ENCODE peak calls at places on chromosomes 5 and 9, in ten cellular contexts. I is DND-41, E is body of pancreas, P is ovary, X is GM06990, G is breast epithelium, F is MM.1S, H is uterus, M is heart left ventricle, T is SK-N-SH. S is an unnamed sample. For H3K36me3 and H3K27me3, the result is how much of the 10 kb centered on the place peaks cover.

GRCh38 chr5:156918311-156918845 is 44.6 kb downstream of the TIMD4 start:
- DNase-seq in I (no peak), E (no peak), P (no peak), X (no peak), G (no peak), F (no peak), H (no peak), M (no peak), T (no peak), S (no peak)

GRCh38 chr5:16742938-16743337 is 126.1 kb upstream of the RETREG1 start:
- DNase-seq in I (no peak), E (no peak), P (no peak), X (no peak), G (no peak), F (no peak), H (no peak), M (no peak), T (no peak), S (no peak)

GRCh38 chr9:93188426-93189368 is 4.8 kb downstream of the WNK2 start:
- DNase-seq in I (no peak), E (no peak), P (no peak), X (no peak), G (no peak), F (no peak), H (no peak), M (no peak), T (no peak), S (no peak)

GRCh38 chr5:57037355-57037754 is 85.4 kb upstream of the MIER3 start:
- DNase-seq in I (no peak), E (no peak), P (no peak), X (no peak), G (no peak), F (no peak), H (no peak), M (no peak), T (peak), S (no peak)

GRCh38 chr5:114435885-114436299 is 74.0 kb downstream of the KCNN2 start:
- DNase-seq in I (no peak), E (no peak), P (no peak), X (peak), G (no peak), F (no peak), H (no peak), M (no peak), T (no peak), S (no peak)

GRCh38 chr9:110975969-110976368 is 62.3 kb downstream of the LPAR1 start:
- DNase-seq in I (no peak), E (no peak), P (no peak), X (no peak), G (no peak), F (no peak), H (no peak), M (no peak), T (no peak), S (no peak)

GRCh38 chr9:128098936-128099931 is 28.3 kb downstream of the PTGES2 start:
- DNase-seq in I (peak), E (no peak), P (no peak), X (no peak), G (no peak), F (no peak), H (no peak), M (peak), T (no peak), S (peak)

GRCh38 chr5:39209924-39210323 is 9.4 kb downstream of the FYB1 start:
- DNase-seq in I (peak), E (no peak), P (no peak), X (no peak), G (no peak), F (no peak), H (no peak), M (no peak), T (no peak), S (no peak)

GRCh38 chr5:124644138-124644537 is 102.3 kb downstream of the ZNF608 start:
- DNase-seq in I (no peak), E (no peak), P (no peak), X (no peak), G (no peak), F (no peak), H (no peak), M (no peak), T (no peak), S (no peak)

DNA sequence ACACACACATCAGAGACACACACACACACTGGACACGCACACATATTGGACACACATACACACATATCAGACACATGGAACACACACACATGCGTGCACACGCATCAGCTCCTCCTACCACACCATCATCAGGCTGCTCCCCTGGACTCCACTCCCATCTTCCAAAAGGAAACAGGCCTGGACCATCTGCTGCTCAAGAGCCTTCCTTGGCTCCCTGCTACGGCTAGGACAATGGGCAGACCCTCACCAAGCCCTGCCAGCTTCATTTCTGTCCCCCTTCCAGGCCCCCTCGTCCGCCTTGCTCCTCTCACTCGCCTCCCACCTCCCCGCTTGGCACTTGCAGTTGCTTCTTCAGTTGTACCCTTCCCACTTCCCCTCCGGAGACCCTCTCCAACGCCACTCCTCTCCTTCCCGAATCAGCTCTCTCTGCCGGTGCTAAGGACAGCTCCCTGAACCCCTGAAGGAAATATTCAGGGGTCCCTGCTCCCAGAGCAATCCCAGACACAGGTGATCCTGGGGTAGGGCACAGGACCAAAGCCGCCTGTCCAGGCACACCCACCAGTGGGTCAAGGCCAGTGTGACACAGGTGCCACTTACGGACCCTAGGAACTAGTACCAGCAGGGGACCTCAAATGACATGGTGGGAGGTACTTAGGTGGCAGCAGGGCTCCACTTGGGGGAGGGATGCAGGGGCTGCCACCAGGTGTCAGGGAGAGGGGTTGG is 12.1 kb upstream of the LAMC3 start:
- DNase-seq in I (no peak), E (no peak), P (no peak), X (no peak), G (no peak), F (no peak), H (no peak), M (no peak), T (no peak), S (no peak)
- H3K36me3 ChIP-seq in I (under half), E (under half), P (under half), X (under half), G (under half), F (under half), H (under half), M (under half), T (under half), S (under half)

DNA sequence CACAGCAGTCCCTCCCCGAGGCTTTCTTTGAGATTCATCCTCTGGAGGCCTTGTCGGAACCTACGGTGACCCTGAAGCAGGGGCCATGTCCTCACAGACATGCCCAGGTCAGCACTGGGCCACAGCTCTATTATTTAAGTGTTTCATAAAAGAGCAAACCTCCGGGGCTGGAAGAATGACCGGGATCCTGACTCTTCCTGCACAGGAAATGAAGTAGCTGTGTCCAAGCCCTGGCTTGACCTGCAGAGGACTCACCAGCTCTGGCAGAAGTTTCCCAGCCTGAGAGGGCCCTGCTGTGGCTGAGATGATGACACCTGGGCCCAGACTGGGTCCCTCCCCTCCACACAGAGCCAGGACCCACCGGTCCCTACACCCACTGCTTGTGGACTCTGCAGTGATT is 72.3 kb downstream of the PCDH1 start:
- DNase-seq in I (no peak), E (peak), P (no peak), X (no peak), G (no peak), F (no peak), H (peak), M (peak), T (no peak), S (no peak)
- H3K27me3 ChIP-seq in I (under half), E (under half), P (under half), X (under half), G (under half), F (under half), H (under half), M (under half), T (half or more), S (under half)

DNA sequence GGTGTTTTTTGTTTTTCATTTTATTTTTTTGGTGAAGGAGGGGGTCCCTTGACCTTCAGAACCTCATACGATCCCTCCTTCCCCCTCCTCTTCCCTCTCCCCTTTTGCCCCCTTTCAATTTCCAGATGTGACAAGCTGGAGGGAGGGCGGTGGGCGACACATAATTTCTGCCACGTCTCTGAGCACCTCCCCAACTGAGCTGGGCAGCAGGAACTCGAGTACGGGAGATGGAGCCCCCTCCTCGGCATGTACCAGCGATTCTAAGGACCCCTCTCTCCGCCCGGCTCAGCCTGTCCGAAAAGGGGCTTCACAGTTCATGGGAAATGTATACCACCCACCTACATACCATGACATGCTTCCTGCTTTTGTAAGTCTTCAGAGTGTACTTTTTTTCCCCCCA is 52.4 kb downstream of the PRRC2B start:
- DNase-seq in I (no peak), E (no peak), P (peak), X (no peak), G (no peak), F (no peak), H (no peak), M (no peak), T (no peak), S (no peak)
- H3K36me3 ChIP-seq in I (half or more), E (under half), P (under half), X (under half), G (under half), F (under half), H (under half), M (half or more), T (half or more), S (half or more)

DNA sequence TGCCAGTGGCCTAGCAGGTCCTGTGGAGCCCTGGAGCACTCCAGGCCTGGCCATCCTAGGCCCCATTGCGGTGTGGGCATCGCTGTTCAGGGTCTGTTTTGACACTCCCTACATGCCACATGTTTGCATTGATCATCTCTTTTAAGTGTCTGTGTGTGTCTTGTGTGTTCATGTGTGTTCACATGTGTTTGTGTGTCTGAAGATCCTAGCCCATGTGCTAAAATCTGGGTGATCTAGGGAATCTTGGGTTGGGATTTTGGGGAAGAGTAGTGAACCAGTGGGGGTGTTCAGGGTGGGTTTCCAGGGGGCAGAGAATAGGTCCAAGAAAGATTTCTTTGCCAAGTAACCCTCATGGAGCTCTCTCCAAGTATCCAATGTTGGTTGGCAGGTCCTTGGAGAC is 8.4 kb downstream of the PSD2 start:
- DNase-seq in I (no peak), E (no peak), P (no peak), X (no peak), G (no peak), F (no peak), H (no peak), M (no peak), T (no peak), S (no peak)
- H3K27me3 ChIP-seq in I (under half), E (under half), P (under half), X (under half), G (under half), F (half or more), H (under half), M (under half), T (under half), S (under half)

GRCh38 chr9:37437010-37437409 is 14.5 kb downstream of the GRHPR start:
- DNase-seq in I (no peak), E (no peak), P (no peak), X (no peak), G (no peak), F (no peak), H (no peak), M (no peak), T (no peak), S (no peak)
- H3K36me3 ChIP-seq in I (half or more), E (under half), P (under half), X (under half), G (under half), F (under half), H (under half), M (half or more), T (half or more), S (under half)